ENCODE peak calls at places on chromosome 7, in five cellular contexts. V is activated CD8-positive, alpha-beta memory T cell treated with anti-CD3 and anti-CD28 coated beads, Interleukin-2, amount 10 ng/mL, durations not matched to agents 7 days and 5 days; K is NCI-H2227 treated with DMSO at 0.1 percent for 48 hours; Z is MCF 10A; O is tibial nerve. E is an unnamed sample.
A peak's percentile ranks its signal among the peaks of the same experiment; 100 is the strongest.

GRCh38 chr7:2008936-2009540 is 223.7 kb downstream of the MAD1L1 start:
- DNase-seq in V (no peak), K (no peak), Z (no peak), O (no peak), E (no peak)

GRCh38 chr7:142463401-142463850 is 205.6 kb upstream of the PRSS58 start:
- DNase-seq in V (peak; percentile 47), K (no peak), Z (no peak), O (no peak), E (no peak)

GRCh38 chr7:47479821-47480575 is 101.9 kb downstream of the TNS3 start:
- DNase-seq in V (no peak), K (no peak), Z (no peak), O (no peak), E (no peak)

GRCh38 chr7:27898735-27899134 is 158.8 kb downstream of the TAX1BP1 start:
- DNase-seq in V (no peak), K (no peak), Z (no peak), O (no peak), E (no peak)

GRCh38 chr7:138814806-138815332 is 16.9 kb upstream of the ATP6V0A4 start:
- DNase-seq in V (no peak), K (no peak), Z (no peak), O (no peak), E (peak; percentile 15)

GRCh38 chr7:46619723-46620310 is 698.7 kb upstream of the IGFBP3 start:
- DNase-seq in V (no peak), K (no peak), Z (no peak), O (no peak), E (no peak)

GRCh38 chr7:95104739-95105138 is 197.3 kb downstream of the PPP1R9A start:
- DNase-seq in V (no peak), K (peak; percentile 44), Z (peak; percentile 72), O (no peak), E (peak; percentile 89)

GRCh38 chr7:139426258-139427028 is 57.0 kb downstream of the KLRG2 start:
- DNase-seq in V (no peak), K (peak; percentile 25), Z (no peak), O (no peak), E (no peak)

GRCh38 chr7:120731276-120731675 is 126.7 kb downstream of the TSPAN12 start:
- DNase-seq in V (no peak), K (no peak), Z (no peak), O (no peak), E (no peak)

GRCh38 chr7:48899932-48900331 is 24.4 kb upstream of the CDC14C start:
- DNase-seq in V (no peak), K (no peak), Z (no peak), O (no peak), E (peak; percentile 22)

GRCh38 chr7:760006-760405 is 32.9 kb upstream of the PRKAR1B start:
- DNase-seq in V (no peak), K (no peak), Z (no peak), O (no peak), E (no peak)

GRCh38 chr7:147145194-147145593 is 1028.6 kb downstream of the CNTNAP2 start:
- DNase-seq in V (no peak), K (no peak), Z (no peak), O (no peak), E (no peak)